ENCODE peak calls at places on chromosomes 2 and 18, in six cellular contexts. O, B, I, P, E and W are unnamed samples. For H3K27me3, the result is how much of the 10 kb centered on the place peaks cover.

GRCh38 chr18:21997207-21998143 is 171.9 kb upstream of the GATA6 start:
- DNase-seq in O (peak), B (peak), I (no peak), P (no peak), E (peak), W (no peak)

GRCh38 chr2:133568172-133568571 is at the start of gene NCKAP5:
- DNase-seq in O (peak), B (no peak), I (peak), P (no peak), E (no peak), W (peak)

GRCh38 chr2:198371902-198372611 is 567.7 kb downstream of the PLCL1 start:
- DNase-seq in O (no peak), B (no peak), I (no peak), P (no peak), E (peak), W (no peak)

GRCh38 chr2:37335604-37336003 is 8.8 kb upstream of the QPCT start:
- DNase-seq in O (no peak), B (no peak), I (no peak), P (no peak), E (no peak), W (no peak)

GRCh38 chr2:64860321-64860751 is 128.9 kb upstream of the SLC1A4 start:
- DNase-seq in O (no peak), B (no peak), I (peak), P (peak), E (no peak), W (no peak)

GRCh38 chr18:11993264-11993916 is 12.1 kb downstream of the IMPA2 start:
- DNase-seq in O (no peak), B (no peak), I (no peak), P (no peak), E (no peak), W (no peak)

GRCh38 chr2:83331810-83332209 is 1127.3 kb downstream of the SUCLG1 start:
- DNase-seq in O (no peak), B (no peak), I (no peak), P (no peak), E (no peak), W (no peak)

GRCh38 chr2:52658598-52658997 is 1109.0 kb upstream of the CHAC2 start:
- DNase-seq in O (no peak), B (no peak), I (no peak), P (no peak), E (no peak), W (no peak)

GRCh38 chr2:40935349-40935748 is 483.5 kb upstream of the SLC8A1 start:
- DNase-seq in O (peak), B (no peak), I (no peak), P (no peak), E (no peak), W (no peak)

GRCh38 chr2:46831037-46831868 is 84.4 kb downstream of the MCFD2 start:
- DNase-seq in O (no peak), B (no peak), I (no peak), P (peak), E (peak), W (no peak)

GRCh38 chr2:39407516-39408296 is 29.4 kb downstream of the MAP4K3 start:
- DNase-seq in O (no peak), B (no peak), I (no peak), P (no peak), E (no peak), W (no peak)

GRCh38 chr2:100202567-100202966 is 60.2 kb upstream of the AFF3 start:
- DNase-seq in O (no peak), B (no peak), I (no peak), P (no peak), E (no peak), W (no peak)

GRCh38 chr2:28359222-28360065 is 33.2 kb upstream of the FOSL2 start:
- DNase-seq in O (no peak), B (peak), I (peak), P (no peak), E (no peak), W (peak)
- H3K4me3 ChIP-seq in O (no peak), B (peak), I (no peak), P (no peak), E (no peak), W (no peak)

GRCh38 chr2:219485201-219485580 is 13.5 kb upstream of the GMPPA start:
- DNase-seq in O (no peak), B (no peak), I (no peak), P (no peak), E (no peak), W (no peak)
- H3K27me3 ChIP-seq in O (half or more), B (under half), I (under half), P (under half), E (under half), W (under half)

DNA sequence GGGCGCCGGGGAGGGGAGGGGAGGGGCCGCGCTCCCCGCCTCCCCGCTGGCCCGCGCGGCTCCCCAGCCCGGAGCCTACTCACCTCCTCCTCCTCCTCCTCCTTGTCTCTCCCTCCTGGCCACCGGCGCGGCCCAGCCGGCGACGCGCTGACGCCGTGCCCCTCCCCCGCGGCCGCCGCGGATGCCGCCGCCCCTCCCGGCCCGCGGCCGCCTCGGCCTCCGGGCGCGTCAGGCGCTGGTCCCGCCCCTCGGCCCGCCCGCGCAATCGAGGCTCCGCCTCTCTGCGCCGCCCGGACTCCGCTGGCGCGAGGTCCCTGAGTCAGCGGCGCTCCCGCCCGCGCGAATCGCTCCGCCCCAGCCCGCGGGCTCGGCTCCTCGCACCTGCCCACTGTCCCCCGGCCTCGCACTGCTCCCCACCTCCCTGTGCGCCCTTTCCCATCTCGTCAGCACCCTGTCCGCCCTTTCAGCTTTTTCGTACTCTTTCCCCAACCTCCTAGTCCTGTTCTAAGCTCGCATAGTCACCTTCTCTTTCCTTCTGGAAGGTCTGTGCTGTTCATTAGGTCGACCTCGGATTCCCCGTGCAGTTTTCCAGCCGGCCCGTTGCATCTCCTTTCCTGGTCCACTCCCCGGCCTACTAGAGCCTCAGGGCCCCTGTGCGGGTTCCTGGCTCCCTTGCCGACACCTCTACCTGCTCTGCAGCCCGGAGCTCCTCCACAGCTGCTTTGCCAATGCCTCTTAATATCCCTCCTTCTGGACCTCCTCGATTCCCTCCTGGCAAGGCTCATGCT is 187.4 kb downstream of the ZEB2 start:
- DNase-seq in O (peak), B (peak), I (peak), P (peak), E (peak), W (peak)
- H3K4me3 ChIP-seq in O (peak), B (peak), I (peak), P (peak), E (peak), W (peak)

GRCh38 chr2:12867888-12868287 is 151.2 kb downstream of the TRIB2 start:
- DNase-seq in O (no peak), B (no peak), I (no peak), P (no peak), E (no peak), W (no peak)
- H3K27me3 ChIP-seq in O (under half), B (under half), I (under half), P (under half), E (under half), W (under half)

DNA sequence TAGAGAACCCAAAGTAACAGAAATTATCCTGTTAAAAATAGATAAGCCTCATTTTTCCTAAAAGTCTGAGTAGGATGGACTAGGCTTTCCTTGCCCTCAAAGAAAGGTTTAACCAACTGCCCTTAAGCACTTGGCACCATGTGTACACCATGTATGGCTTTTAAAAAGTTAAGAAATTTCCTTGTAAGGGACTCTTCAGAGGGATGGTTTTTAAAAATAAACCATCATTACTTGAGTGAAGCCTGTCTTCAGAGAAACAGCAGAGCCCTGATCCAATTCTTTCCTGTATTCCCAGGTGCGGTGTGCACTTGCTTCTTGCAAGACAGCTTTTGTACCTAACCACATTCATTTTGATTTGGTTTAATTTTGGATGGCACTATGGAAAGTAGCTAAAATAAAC is 1.1 kb upstream of the NEMP2 start:
- DNase-seq in O (no peak), B (no peak), I (no peak), P (no peak), E (no peak), W (no peak)
- H3K4me3 ChIP-seq in O (peak), B (no peak), I (peak), P (peak), E (no peak), W (peak)